ENCODE peak calls at places on chromosomes 12 and 14, in seven cellular contexts. X, J, E, M, D, N and U are unnamed samples.

GRCh38 chr12:124174949-124175348 is 119.9 kb upstream of the RFLNA start:
- DNase-seq in X (peak; percentile 22), N (no peak), E (peak; percentile 54), J (no peak), D (no peak), M (no peak), U (no peak)

GRCh38 chr14:32419429-32419828 is 90.3 kb downstream of the AKAP6 start:
- DNase-seq in M (no peak), E (no peak), D (no peak), N (no peak), X (no peak), J (no peak), U (no peak)

GRCh38 chr12:12357697-12358476 is 1.0 kb downstream of the BORCS5 start:
- DNase-seq in D (no peak), N (no peak), J (no peak), M (no peak), E (peak; percentile 61), X (no peak), U (no peak)

GRCh38 chr12:34402899-34403705 is 380.8 kb downstream of the ALG10 start:
- DNase-seq in J (peak; percentile 5), E (no peak), N (no peak), X (no peak), D (peak; percentile 16), M (peak; percentile 4), U (no peak)

GRCh38 chr12:53093777-53094393 is 3.6 kb upstream of the IGFBP6 start:
- DNase-seq in E (no peak), X (no peak), D (no peak), N (no peak), M (no peak), J (no peak), U (no peak)

GRCh38 chr14:67762051-67762450 is 54.3 kb downstream of the ZFYVE26 start:
- DNase-seq in X (no peak), M (no peak), E (no peak), N (no peak), J (no peak), D (no peak), U (no peak)

GRCh38 chr12:109721276-109721675 is 7.7 kb downstream of the FAM222A start:
- DNase-seq in J (no peak), M (peak; percentile 31), X (no peak), D (no peak), E (no peak), N (no peak), U (no peak)

GRCh38 chr12:105330938-105331804 is 680 bp downstream of the C12orf75 start:
- DNase-seq in J (no peak), M (no peak), D (no peak), X (no peak), E (peak; percentile 65), N (no peak), U (no peak)

GRCh38 chr12:124809391-124809790 is 54.3 kb downstream of the SCARB1 start:
- DNase-seq in E (no peak), D (no peak), M (no peak), J (no peak), X (no peak), N (no peak), U (no peak)

GRCh38 chr14:105577339-105577861 is 51.0 kb downstream of the TMEM121 start:
- DNase-seq in E (no peak), J (no peak), D (no peak), X (no peak), N (no peak), M (no peak), U (no peak)

GRCh38 chr14:105939810-105940508 is 413.6 kb downstream of the TMEM121 start:
- DNase-seq in D (no peak), M (no peak), J (no peak), N (no peak), E (no peak), X (no peak), U (no peak)

DNA sequence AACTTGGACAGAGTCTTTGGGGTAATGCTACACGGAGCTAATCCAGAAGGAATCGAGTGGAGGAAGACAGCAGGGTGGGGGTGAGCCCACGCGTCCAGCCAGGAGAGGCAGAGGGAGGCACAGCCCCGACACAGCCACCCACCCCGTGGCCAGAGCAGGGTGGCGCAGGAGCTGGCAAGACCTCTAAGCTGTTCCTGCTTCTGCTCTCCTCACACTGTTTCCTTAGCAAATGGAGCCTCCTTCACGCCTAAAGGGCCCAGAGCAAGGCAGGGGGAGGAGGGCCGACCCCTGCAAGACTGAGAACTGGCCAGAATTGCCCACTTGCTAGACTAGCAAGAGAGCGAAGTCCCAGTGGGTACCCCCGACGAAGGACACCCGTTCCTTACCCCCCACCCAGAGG is 91.5 kb downstream of the FBXL14 start:
- DNase-seq in M (no peak), N (no peak), D (no peak), E (peak; percentile 25), J (no peak), X (no peak), U (no peak)
- TF ChIP-seq CTCF in M (no peak), N (no peak), D (peak; percentile 28), E (no peak), J (no peak), X (no peak), U (no peak)

DNA sequence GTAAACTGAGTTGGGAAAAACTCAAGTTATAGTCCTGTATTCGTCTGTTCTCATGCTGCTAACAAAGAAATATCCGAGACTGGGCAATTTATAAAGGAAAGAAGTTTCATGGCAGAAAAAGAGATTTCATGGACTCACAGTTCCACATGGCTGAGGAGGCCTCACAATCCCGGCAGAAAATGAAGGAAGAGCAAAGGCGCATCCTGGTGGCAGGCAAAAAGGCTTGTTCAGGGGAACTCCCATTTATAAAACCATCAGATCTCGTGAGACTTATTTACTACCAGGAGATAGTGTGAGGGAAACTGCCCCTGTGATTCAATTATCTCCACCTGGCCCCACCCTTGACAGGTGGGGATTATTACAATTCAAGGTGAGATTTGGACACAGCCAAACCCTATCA is 292.6 kb upstream of the SYT1 start:
- DNase-seq in M (no peak), J (no peak), N (no peak), X (no peak), D (no peak), E (no peak), U (no peak)
- TF ChIP-seq CTCF in M (no peak), J (no peak), N (no peak), X (no peak), D (no peak), E (no peak), U (no peak)

DNA sequence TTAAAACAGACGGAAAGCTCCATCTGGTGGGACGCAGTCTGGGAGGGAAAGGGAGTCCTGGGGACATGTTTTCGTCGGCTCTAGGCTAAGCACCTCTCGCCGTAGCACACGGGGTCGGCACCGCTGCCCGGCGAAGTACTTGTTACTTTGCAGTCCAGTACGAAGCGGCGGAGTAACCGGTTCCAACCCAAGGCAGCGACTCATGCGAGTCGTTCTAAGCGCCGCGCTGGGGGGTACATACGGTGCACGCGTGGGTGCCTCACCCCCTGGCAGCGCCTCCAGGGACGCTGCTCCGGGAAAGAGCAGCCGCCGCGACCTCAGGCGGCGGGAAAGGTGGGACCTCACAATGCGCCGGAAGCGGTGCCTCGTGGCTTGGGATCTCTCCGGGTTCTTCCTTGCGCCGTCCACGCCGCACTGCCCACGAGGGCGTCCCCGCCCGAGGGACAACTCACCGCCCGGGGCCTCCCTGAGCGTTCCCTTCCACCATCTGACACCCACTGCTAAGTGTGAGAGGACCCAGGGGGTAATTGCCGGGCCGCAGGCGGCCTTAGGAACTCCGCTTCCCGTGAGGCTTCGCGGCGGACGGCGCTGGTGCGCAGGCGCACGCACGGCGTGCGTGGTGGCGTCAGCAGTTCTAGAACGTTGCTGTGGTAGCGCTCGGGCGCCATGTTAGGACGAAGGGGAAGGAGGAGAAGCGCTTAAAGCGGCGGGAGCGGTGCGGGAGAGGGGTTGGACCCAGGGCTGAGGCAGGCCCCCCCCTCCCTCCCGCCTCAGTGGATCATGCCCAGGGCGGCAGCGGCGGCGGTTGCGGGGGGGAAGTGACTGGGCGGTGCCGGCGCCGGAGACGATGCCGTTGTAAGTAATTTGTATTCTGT is at the start of gene PAPOLA:
- DNase-seq in E (peak; percentile 99), J (peak; percentile 86), X (peak; percentile 97), M (peak; percentile 94), N (peak; percentile 69), D (peak; percentile 94), U (peak; percentile 71)
- TF ChIP-seq CTCF in E (no peak), J (no peak), X (no peak), M (peak; percentile 5), N (no peak), D (no peak), U (no peak)

GRCh38 chr12:40622246-40622838 is 69.9 kb upstream of the CNTN1 start:
- DNase-seq in D (peak; percentile 60), X (peak; percentile 77), M (no peak), J (peak; percentile 69), E (peak; percentile 77), N (peak; percentile 30), U (peak; percentile 76)
- TF ChIP-seq CTCF in D (peak; percentile 59), X (peak; percentile 77), M (no peak), J (peak; percentile 70), E (peak; percentile 62), N (peak; percentile 86), U (no peak)

GRCh38 chr12:754871-755562 is 2.6 kb downstream of the WNK1 start:
- DNase-seq in D (no peak), X (peak; percentile 76), J (no peak), E (peak; percentile 79), N (no peak), M (no peak), U (no peak)
- TF ChIP-seq CTCF in D (peak; percentile 50), X (peak; percentile 57), J (peak; percentile 34), E (peak; percentile 33), N (peak; percentile 59), M (peak; percentile 41), U (no peak)

DNA sequence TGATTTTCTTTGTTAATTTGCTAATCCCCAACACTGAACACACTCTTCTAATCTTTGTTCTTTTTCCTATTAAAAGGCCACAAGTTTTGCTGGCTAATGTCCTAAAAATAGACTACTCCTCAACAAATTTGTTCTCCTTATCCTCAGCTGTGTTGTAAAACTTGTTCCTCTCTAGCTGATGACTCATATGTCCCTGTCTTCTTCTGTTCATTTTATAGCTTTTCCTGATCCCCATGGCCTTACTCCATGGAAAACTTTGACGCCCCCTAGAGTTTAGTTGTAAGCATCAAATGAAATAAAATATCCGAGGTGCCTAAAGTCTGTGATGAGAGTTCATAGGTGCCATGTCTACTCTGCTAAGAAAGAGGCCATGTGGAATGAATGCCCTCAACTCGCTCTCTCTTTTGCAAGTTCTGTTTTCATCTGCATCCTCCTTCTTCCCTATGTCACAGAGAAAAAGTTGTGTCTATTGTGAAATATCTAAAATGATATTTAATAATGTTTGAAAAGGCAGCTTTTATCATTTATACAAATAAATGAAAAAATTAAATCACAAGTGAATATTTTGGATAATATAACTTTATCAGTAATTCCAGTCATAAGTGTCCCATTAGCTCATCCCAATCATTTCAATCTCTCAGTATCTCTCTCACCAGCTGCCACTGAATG is 237.9 kb downstream of the IPO8 start:
- DNase-seq in D (no peak), X (peak; percentile 84), M (no peak), J (no peak), N (no peak), E (peak; percentile 88), U (no peak)
- TF ChIP-seq CTCF in D (no peak), X (peak; percentile 46), M (no peak), J (no peak), N (peak; percentile 63), E (peak; percentile 56), U (no peak)